ENCODE peak calls at places on chromosomes 11 and 22, in four cellular contexts. R is A549, Q is endodermal cell, I is tibial nerve. K is an unnamed sample.

GRCh38 chr11:43989162-43989961 is 46.9 kb downstream of the C11orf96 start:
- DNase-seq in R (no peak), Q (peak; percentile 75), I (peak; percentile 37), K (no peak)

GRCh38 chr22:26185190-26185589 is 15.9 kb downstream of the SEZ6L start:
- DNase-seq in I (no peak), R (no peak), Q (no peak), K (no peak)

GRCh38 chr22:25395915-25396314 is 168.6 kb upstream of the GRK3 start:
- DNase-seq in I (no peak), Q (no peak), R (no peak), K (no peak)

GRCh38 chr22:27115816-27116256 is 458.4 kb downstream of the MIAT start:
- DNase-seq in Q (no peak), R (peak; percentile 92), I (no peak), K (no peak)

GRCh38 chr11:13209379-13209778 is 68.2 kb upstream of the BMAL1 start:
- DNase-seq in R (no peak), I (no peak), Q (no peak), K (no peak)

GRCh38 chr11:34052608-34053160 is 1.2 kb downstream of the CAPRIN1 start:
- DNase-seq in R (peak; percentile 36), I (no peak), Q (peak; percentile 67), K (peak; percentile 29)

GRCh38 chr11:18347471-18348125 is 25.2 kb downstream of the GTF2H1 start:
- DNase-seq in I (no peak), Q (no peak), R (no peak), K (no peak)

GRCh38 chr11:80831374-80831773 is 1390.5 kb upstream of the TENM4 start:
- DNase-seq in Q (no peak), R (no peak), I (no peak), K (no peak)

GRCh38 chr11:72573380-72573949 is 100.8 kb downstream of the PDE2A start:
- DNase-seq in Q (peak; percentile 87), R (peak; percentile 47), I (no peak), K (peak; percentile 76)

GRCh38 chr22:24984122-24984521 is 31.6 kb downstream of the KIAA1671 start:
- DNase-seq in R (no peak), Q (no peak), I (no peak), K (no peak)

GRCh38 chr11:70547821-70548670 is 149.7 kb downstream of the CTTN start:
- DNase-seq in Q (peak; percentile 48), R (no peak), I (no peak), K (no peak)

GRCh38 chr22:25090225-25090651 is 109.4 kb upstream of the CRYBB3 start:
- DNase-seq in R (no peak), Q (no peak), I (no peak), K (no peak)

GRCh38 chr11:40054631-40055030 is 1404.8 kb downstream of the LRRC4C start:
- DNase-seq in R (no peak), Q (no peak), I (no peak), K (no peak)

DNA sequence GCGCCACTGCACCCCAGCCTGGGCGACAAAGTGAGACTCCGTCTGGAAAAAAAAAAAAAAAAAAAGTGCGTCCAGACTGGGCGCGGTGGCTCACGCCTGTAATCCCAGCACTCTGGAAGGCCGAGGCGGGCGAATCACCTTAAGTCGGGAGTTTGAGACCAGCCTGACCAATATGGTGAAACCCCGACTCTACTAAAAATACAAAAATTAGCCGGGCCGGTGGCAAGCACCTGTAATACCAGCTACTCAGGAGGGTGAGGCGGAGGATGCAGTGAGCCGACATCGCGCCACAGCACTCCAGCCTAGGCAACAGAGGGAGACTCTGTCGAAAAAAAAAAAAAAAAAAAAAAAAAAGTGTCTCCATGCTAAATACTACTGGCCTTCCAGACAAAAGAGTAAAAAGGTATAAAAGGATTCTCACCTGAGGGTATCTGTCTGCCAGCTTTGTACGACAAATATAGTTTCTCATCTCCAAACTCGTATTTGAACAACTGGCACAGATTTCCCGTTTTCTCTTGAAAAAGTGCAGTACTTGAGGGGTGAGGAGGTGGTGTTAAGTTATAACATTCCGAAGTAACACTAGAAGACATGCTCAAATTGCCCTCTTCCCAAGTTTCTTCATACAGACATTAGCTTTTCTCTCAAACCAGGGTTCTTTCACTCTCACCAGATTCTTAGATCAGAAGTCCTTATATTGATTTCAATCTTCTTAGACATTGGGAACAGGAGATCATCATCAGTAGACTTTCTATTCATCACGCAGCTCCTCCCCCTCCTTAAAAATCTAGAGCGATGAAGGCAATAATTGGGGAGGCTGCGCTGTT is 1.1 kb downstream of the USP28 start:
- DNase-seq in I (no peak), Q (peak; percentile 57), R (no peak), K (peak; percentile 25)
- H3K27ac ChIP-seq in I (peak overlapping the region; percentile 91), Q (no peak overlapping the region), R (peak overlapping the region; percentile 82), K (peak overlapping the region; percentile 87)

GRCh38 chr22:17727244-17727892 is 46.9 kb downstream of the BID start:
- DNase-seq in I (no peak), R (no peak), Q (no peak), K (no peak)

GRCh38 chr22:17732251-17732854 is 41.9 kb downstream of the BID start:
- DNase-seq in I (no peak), Q (no peak), R (no peak), K (no peak)

GRCh38 chr22:17728786-17729185 is 45.5 kb downstream of the BID start:
- DNase-seq in I (no peak), R (no peak), Q (no peak), K (no peak)

GRCh38 chr22:17726561-17727243 is 47.6 kb downstream of the BID start:
- DNase-seq in I (no peak), R (no peak), Q (no peak), K (no peak)

DNA sequence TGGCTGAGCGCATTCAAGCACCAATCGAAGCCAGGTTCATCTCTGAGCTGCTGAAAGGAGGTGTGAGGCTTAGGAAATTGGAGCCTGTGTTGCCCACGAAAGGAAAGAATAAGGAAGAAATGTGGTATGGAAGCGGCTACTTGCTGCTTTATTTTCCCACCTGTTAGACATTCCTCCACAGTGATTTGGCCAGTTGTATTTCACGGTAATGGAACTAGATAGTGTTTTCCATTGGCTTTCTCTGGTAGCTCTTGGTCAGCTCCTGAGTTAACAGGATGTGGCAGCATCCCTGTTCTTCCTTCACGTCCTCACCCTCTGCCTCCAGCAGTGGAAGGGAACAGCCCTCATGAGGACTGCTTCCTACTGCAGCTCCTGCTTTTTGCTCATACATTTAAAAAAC is 44.7 kb downstream of the BID start:
- DNase-seq in I (no peak), Q (no peak), R (no peak), K (no peak)
- TF ChIP-seq CTCF in I (no peak), Q (no peak), R (no peak), K (no peak)

DNA sequence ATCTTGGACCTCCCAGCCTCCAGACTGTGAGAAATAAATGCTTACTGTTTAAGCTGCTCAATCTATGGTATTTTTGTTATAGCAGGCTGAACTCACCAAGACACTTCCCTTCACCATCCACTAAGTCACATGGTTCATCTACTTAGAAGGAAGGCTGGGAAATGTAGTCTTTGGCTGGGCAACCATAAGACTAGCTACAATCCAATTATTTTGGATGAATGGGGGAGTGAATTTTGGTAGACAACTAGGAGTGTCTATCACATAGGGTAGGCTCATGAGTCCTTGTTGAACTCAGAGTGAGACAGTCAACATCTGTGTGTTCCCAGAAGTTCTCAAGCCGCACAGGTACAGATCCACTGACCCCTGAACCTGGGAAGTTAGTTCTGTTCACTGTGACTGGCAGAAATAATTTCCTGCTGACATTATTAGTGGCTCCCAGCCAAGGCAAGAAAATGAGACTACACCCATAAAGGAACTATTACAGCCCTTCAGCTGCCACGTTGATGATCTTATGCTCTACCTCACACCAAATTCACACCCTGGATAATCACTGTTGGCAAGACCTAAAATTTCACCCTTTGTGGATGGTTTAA is 3.1 kb upstream of the SLC35C1 start:
- DNase-seq in R (peak; percentile 17), Q (no peak), I (no peak), K (no peak)
- H3K27ac ChIP-seq in R (no peak overlapping the region), Q (no peak overlapping the region), I (peak overlapping the region; percentile 16), K (no peak overlapping the region)

DNA sequence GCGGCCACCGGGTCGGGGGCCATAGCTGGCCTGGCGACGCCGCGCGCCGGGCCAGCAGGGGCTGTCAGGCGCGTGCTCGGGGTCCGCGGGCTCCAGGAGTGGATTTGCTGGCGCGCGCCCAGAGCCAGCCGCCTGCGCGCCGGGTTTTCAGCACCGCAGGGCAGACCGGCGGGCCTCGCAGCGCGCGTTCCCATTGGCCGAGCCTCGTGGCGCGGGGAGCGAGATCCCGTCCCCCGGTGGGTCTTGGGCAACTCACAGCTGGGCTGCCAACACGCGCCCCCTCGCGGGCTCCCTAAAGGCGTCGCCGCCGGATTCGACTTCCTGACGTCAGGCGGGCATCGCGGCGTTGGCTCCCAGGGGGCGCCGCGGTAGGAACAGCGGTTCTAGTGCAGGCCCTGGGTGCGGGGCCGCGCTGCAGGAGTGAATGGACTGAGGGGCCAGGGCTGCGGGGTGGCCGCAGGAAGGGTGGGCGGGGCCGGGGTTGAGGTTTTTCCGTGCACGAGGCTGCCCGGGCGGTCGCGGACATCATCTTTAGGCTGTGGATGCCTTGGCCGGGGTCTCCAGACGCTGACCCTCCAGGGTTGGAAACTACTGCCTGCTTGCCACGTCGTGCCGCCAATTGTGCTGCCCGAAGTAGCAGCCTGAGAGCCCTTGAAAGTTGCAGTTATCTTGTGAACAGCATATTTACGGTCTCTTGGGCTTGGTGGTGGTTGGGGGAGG is at the start of gene FADS1:
- DNase-seq in R (peak; percentile 97), Q (peak; percentile 98), I (peak; percentile 83), K (peak; percentile 95)
- TF ChIP-seq CTCF in R (peak; percentile 76), Q (peak; percentile 76), I (peak; percentile 68), K (peak; percentile 75)

GRCh38 chr22:41659941-41660340 is 28.7 kb downstream of the SNU13 start:
- DNase-seq in R (no peak), I (no peak), Q (no peak), K (no peak)
- H3K27ac ChIP-seq in R (no peak overlapping the region), I (no peak overlapping the region), Q (no peak overlapping the region), K (peak overlapping the region; percentile 10)

K was measured in RWPE1.